ENCODE peak calls at places on chromosomes 5 and 9, in seven cellular contexts. P is GM03348, K is NCI-H1092, D is OCI-M1, O is Right ventricle myocardium superior, X is pancreas, T is RCC 7860. R is an unnamed sample.

GRCh38 chr9:137138701-137139467 is at the start of gene GRIN1:
- DNase-seq in P (peak), K (no peak), D (no peak), O (no peak), X (peak), T (no peak), R (no peak)

GRCh38 chr5:167389537-167389936 is 901.9 kb upstream of the WWC1 start:
- DNase-seq in P (no peak), K (no peak), D (no peak), O (no peak), X (no peak), T (no peak), R (no peak)

GRCh38 chr5:171849585-171850353 is 64.2 kb downstream of the SMIM23 start:
- DNase-seq in P (no peak), K (no peak), D (no peak), O (peak), X (no peak), T (no peak), R (no peak)

GRCh38 chr5:80755634-80756033 is 100.9 kb upstream of the DHFR start:
- DNase-seq in P (no peak), K (no peak), D (peak), O (no peak), X (no peak), T (no peak), R (no peak)

GRCh38 chr5:148535190-148535589 is 119.1 kb downstream of the HTR4 start:
- DNase-seq in P (no peak), K (no peak), D (no peak), O (no peak), X (no peak), T (no peak), R (no peak)

GRCh38 chr5:3854069-3854741 is 258.6 kb downstream of the IRX1 start:
- DNase-seq in P (no peak), K (no peak), D (no peak), O (peak), X (no peak), T (no peak), R (no peak)

GRCh38 chr5:121031487-121031886 is 567.4 kb downstream of the PRR16 start:
- DNase-seq in P (peak), K (no peak), D (no peak), O (no peak), X (no peak), T (no peak), R (no peak)

GRCh38 chr9:130908129-130908877 is 11.7 kb upstream of the QRFP start:
- DNase-seq in P (no peak), K (no peak), D (no peak), O (no peak), X (no peak), T (no peak), R (no peak)

GRCh38 chr5:153816870-153817269 is 221.8 kb downstream of the FAM114A2 start:
- DNase-seq in P (no peak), K (no peak), D (no peak), O (no peak), X (no peak), T (no peak), R (no peak)

GRCh38 chr9:115978739-115979138 is 174.9 kb upstream of the PAPPA start:
- DNase-seq in P (no peak), K (no peak), D (no peak), O (no peak), X (no peak), T (no peak), R (no peak)

GRCh38 chr9:121369595-121370265 is at the start of gene STOM:
- DNase-seq in P (peak), K (peak), D (peak), O (peak), X (peak), T (peak), R (no peak)

GRCh38 chr9:79107911-79108676 is 463.7 kb upstream of the TLE4 start:
- DNase-seq in P (no peak), K (no peak), D (no peak), O (no peak), X (no peak), T (no peak), R (no peak)

GRCh38 chr9:137373611-137373980 is 49.4 kb downstream of the EXD3 start:
- DNase-seq in P (no peak), K (no peak), D (no peak), O (peak), X (no peak), T (no peak), R (no peak)

GRCh38 chr5:36722913-36723312 is 116.5 kb downstream of the SLC1A3 start:
- DNase-seq in P (no peak), K (no peak), D (peak), O (no peak), X (no peak), T (no peak), R (no peak)

R was measured in NCI-H1930.